ENCODE peak calls at places on chromosomes 7 and 10, in ten cellular contexts. One of them, this sample, is unnamed.

GRCh38 chr7:18597759-18598158 is 102.2 kb downstream of the HDAC9 start:
- DNase-seq in spleen: no peak
- DNase-seq in stomach: no peak
- DNase-seq in HCT116: no peak
- DNase-seq in breast epithelium: no peak
- DNase-seq in Peyer's patch: no peak
- DNase-seq in uterus: no peak
- DNase-seq in gastrocnemius medialis: no peak
- DNase-seq in A549: no peak
- DNase-seq in ovary: no peak
- DNase-seq in this sample: no peak

GRCh38 chr10:5490698-5491464 is 8.5 kb downstream of the CALML5 start:
- DNase-seq in breast epithelium: no peak
- DNase-seq in A549: no peak
- DNase-seq in ovary: no peak
- DNase-seq in spleen: peak
- DNase-seq in Peyer's patch: no peak
- DNase-seq in stomach: no peak
- DNase-seq in HCT116: no peak
- DNase-seq in gastrocnemius medialis: no peak
- DNase-seq in uterus: no peak
- DNase-seq in this sample: no peak

GRCh38 chr7:122629412-122629953 is 69.4 kb downstream of the RNF133 start:
- DNase-seq in ovary: no peak
- DNase-seq in A549: no peak
- DNase-seq in gastrocnemius medialis: no peak
- DNase-seq in uterus: no peak
- DNase-seq in breast epithelium: no peak
- DNase-seq in HCT116: no peak
- DNase-seq in spleen: no peak
- DNase-seq in stomach: no peak
- DNase-seq in Peyer's patch: no peak
- DNase-seq in this sample: no peak

GRCh38 chr10:132574783-132575319 is 37.3 kb downstream of the INPP5A start:
- DNase-seq in uterus: no peak
- DNase-seq in stomach: no peak
- DNase-seq in gastrocnemius medialis: no peak
- DNase-seq in HCT116: no peak
- DNase-seq in breast epithelium: no peak
- DNase-seq in ovary: no peak
- DNase-seq in A549: no peak
- DNase-seq in Peyer's patch: peak
- DNase-seq in spleen: no peak
- DNase-seq in this sample: no peak

GRCh38 chr7:157769016-157769869 is 432.4 kb downstream of the DNAJB6 start:
- DNase-seq in spleen: peak
- DNase-seq in breast epithelium: no peak
- DNase-seq in gastrocnemius medialis: no peak
- DNase-seq in ovary: no peak
- DNase-seq in uterus: no peak
- DNase-seq in Peyer's patch: no peak
- DNase-seq in stomach: no peak
- DNase-seq in A549: no peak
- DNase-seq in HCT116: no peak
- DNase-seq in this sample: no peak

GRCh38 chr7:123122951-123123350 is 76.8 kb downstream of the SLC13A1 start:
- DNase-seq in gastrocnemius medialis: no peak
- DNase-seq in HCT116: no peak
- DNase-seq in ovary: no peak
- DNase-seq in breast epithelium: no peak
- DNase-seq in A549: no peak
- DNase-seq in Peyer's patch: no peak
- DNase-seq in spleen: no peak
- DNase-seq in uterus: no peak
- DNase-seq in stomach: no peak
- DNase-seq in this sample: no peak

GRCh38 chr10:70801854-70802253 is 13.9 kb upstream of the SGPL1 start:
- DNase-seq in A549: no peak
- DNase-seq in ovary: no peak
- DNase-seq in stomach: no peak
- DNase-seq in HCT116: no peak
- DNase-seq in spleen: no peak
- DNase-seq in Peyer's patch: no peak
- DNase-seq in gastrocnemius medialis: no peak
- DNase-seq in breast epithelium: no peak
- DNase-seq in uterus: no peak
- DNase-seq in this sample: no peak

GRCh38 chr10:12135631-12136030 is 6.2 kb downstream of the SEC61A2 start:
- DNase-seq in gastrocnemius medialis: no peak
- DNase-seq in spleen: no peak
- DNase-seq in HCT116: no peak
- DNase-seq in breast epithelium: no peak
- DNase-seq in A549: no peak
- DNase-seq in uterus: no peak
- DNase-seq in ovary: no peak
- DNase-seq in stomach: no peak
- DNase-seq in Peyer's patch: no peak
- DNase-seq in this sample: no peak

GRCh38 chr10:24541239-24541753 is 182.4 kb downstream of the ARHGAP21 start:
- DNase-seq in ovary: no peak
- DNase-seq in gastrocnemius medialis: no peak
- DNase-seq in spleen: no peak
- DNase-seq in stomach: peak
- DNase-seq in uterus: no peak
- DNase-seq in HCT116: no peak
- DNase-seq in Peyer's patch: no peak
- DNase-seq in A549: no peak
- DNase-seq in breast epithelium: peak
- DNase-seq in this sample: no peak

GRCh38 chr10:3500408-3500856 is 284.6 kb downstream of the KLF6 start:
- DNase-seq in gastrocnemius medialis: peak
- DNase-seq in A549: peak
- DNase-seq in breast epithelium: no peak
- DNase-seq in stomach: no peak
- DNase-seq in spleen: no peak
- DNase-seq in ovary: peak
- DNase-seq in uterus: no peak
- DNase-seq in HCT116: no peak
- DNase-seq in Peyer's patch: no peak
- DNase-seq in this sample: no peak

GRCh38 chr7:131620673-131621609 is 64.5 kb upstream of the PODXL start:
- DNase-seq in breast epithelium: no peak
- DNase-seq in HCT116: no peak
- DNase-seq in spleen: no peak
- DNase-seq in A549: no peak
- DNase-seq in gastrocnemius medialis: no peak
- DNase-seq in ovary: no peak
- DNase-seq in uterus: no peak
- DNase-seq in stomach: no peak
- DNase-seq in Peyer's patch: no peak
- DNase-seq in this sample: no peak

GRCh38 chr7:72080865-72081264 is 331.3 kb downstream of the CALN1 start:
- DNase-seq in Peyer's patch: no peak
- DNase-seq in A549: no peak
- DNase-seq in gastrocnemius medialis: no peak
- DNase-seq in spleen: no peak
- DNase-seq in ovary: no peak
- DNase-seq in HCT116: no peak
- DNase-seq in stomach: no peak
- DNase-seq in breast epithelium: no peak
- DNase-seq in uterus: no peak
- DNase-seq in this sample: no peak

GRCh38 chr7:29866490-29866930 is 60.2 kb downstream of the WIPF3 start:
- DNase-seq in A549: no peak
- DNase-seq in spleen: no peak
- DNase-seq in uterus: no peak
- DNase-seq in Peyer's patch: no peak
- DNase-seq in breast epithelium: no peak
- DNase-seq in ovary: peak
- DNase-seq in stomach: peak
- DNase-seq in HCT116: no peak
- DNase-seq in gastrocnemius medialis: peak
- DNase-seq in this sample: no peak

GRCh38 chr10:11483189-11484148 is 128.0 kb downstream of the USP6NL start:
- DNase-seq in breast epithelium: no peak
- DNase-seq in spleen: no peak
- DNase-seq in gastrocnemius medialis: no peak
- DNase-seq in ovary: no peak
- DNase-seq in A549: no peak
- DNase-seq in HCT116: no peak
- DNase-seq in stomach: no peak
- DNase-seq in uterus: no peak
- DNase-seq in Peyer's patch: no peak
- DNase-seq in this sample: no peak

GRCh38 chr10:116752563-116752962 is 10.2 kb upstream of the HSPA12A start:
- DNase-seq in HCT116: no peak
- DNase-seq in spleen: no peak
- DNase-seq in gastrocnemius medialis: no peak
- DNase-seq in A549: no peak
- DNase-seq in uterus: no peak
- DNase-seq in stomach: no peak
- DNase-seq in ovary: no peak
- DNase-seq in breast epithelium: no peak
- DNase-seq in Peyer's patch: no peak
- DNase-seq in this sample: no peak

GRCh38 chr7:2706685-2707126 is 18.7 kb downstream of the AMZ1 start:
- DNase-seq in breast epithelium: no peak
- DNase-seq in gastrocnemius medialis: no peak
- DNase-seq in Peyer's patch: no peak
- DNase-seq in stomach: no peak
- DNase-seq in A549: no peak
- DNase-seq in spleen: no peak
- DNase-seq in HCT116: no peak
- DNase-seq in uterus: no peak
- DNase-seq in ovary: no peak
- DNase-seq in this sample: no peak

GRCh38 chr10:104766341-104766740 is 125.3 kb downstream of the SORCS3 start:
- DNase-seq in stomach: no peak
- DNase-seq in breast epithelium: no peak
- DNase-seq in HCT116: peak
- DNase-seq in spleen: no peak
- DNase-seq in Peyer's patch: no peak
- DNase-seq in uterus: no peak
- DNase-seq in A549: no peak
- DNase-seq in ovary: no peak
- DNase-seq in gastrocnemius medialis: no peak
- DNase-seq in this sample: no peak

GRCh38 chr10:1663226-1663625 is 74.1 kb downstream of the ADARB2 start:
- DNase-seq in gastrocnemius medialis: no peak
- DNase-seq in HCT116: no peak
- DNase-seq in spleen: peak
- DNase-seq in A549: no peak
- DNase-seq in uterus: no peak
- DNase-seq in ovary: no peak
- DNase-seq in Peyer's patch: no peak
- DNase-seq in breast epithelium: no peak
- DNase-seq in stomach: no peak
- DNase-seq in this sample: no peak
- H3K27ac ChIP-seq in gastrocnemius medialis: no peak
- H3K27ac ChIP-seq in HCT116: no peak
- H3K27ac ChIP-seq in spleen: no peak
- H3K27ac ChIP-seq in A549: no peak
- H3K27ac ChIP-seq in uterus: no peak
- H3K27ac ChIP-seq in ovary: no peak
- H3K27ac ChIP-seq in Peyer's patch: no peak
- H3K27ac ChIP-seq in breast epithelium: no peak
- H3K27ac ChIP-seq in stomach: no peak
- H3K27ac ChIP-seq in this sample: no peak

DNA sequence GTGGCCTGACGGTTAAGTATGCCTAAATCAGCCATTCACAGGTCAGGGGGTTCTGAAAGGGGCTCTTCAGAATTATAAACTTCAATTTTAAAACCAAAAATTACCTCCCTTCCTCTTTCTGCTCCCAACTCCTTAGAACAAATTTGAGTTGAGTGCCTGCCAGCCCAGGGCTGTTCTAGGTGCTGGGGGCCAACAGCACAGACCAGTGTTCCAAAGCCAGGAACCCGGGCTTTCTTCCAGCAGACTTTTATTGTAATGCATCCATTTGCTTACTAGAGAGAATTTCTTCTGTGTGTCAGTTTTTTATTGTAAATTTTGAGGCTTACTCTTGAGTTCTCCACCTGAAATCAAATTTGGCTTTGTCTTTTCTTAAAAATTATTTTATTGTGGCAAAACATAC is 238.5 kb downstream of the CACNB2 start:
- DNase-seq in gastrocnemius medialis: no peak
- DNase-seq in Peyer's patch: no peak
- DNase-seq in breast epithelium: no peak
- DNase-seq in stomach: no peak
- DNase-seq in uterus: peak
- DNase-seq in spleen: no peak
- DNase-seq in ovary: peak
- DNase-seq in A549: no peak
- DNase-seq in HCT116: no peak
- DNase-seq in this sample: no peak
- TF ChIP-seq POLR2A in gastrocnemius medialis: no peak
- TF ChIP-seq POLR2A in Peyer's patch: no peak
- TF ChIP-seq POLR2A in breast epithelium: no peak
- TF ChIP-seq POLR2A in stomach: no peak
- TF ChIP-seq POLR2A in uterus: no peak
- TF ChIP-seq POLR2A in spleen: no peak
- TF ChIP-seq POLR2A in ovary: no peak
- TF ChIP-seq POLR2A in A549: no peak
- TF ChIP-seq POLR2A in HCT116: no peak
- TF ChIP-seq POLR2A in this sample: no peak

GRCh38 chr10:79483299-79483698 is 29.0 kb upstream of the EIF5AL1 start:
- DNase-seq in breast epithelium: no peak
- DNase-seq in spleen: no peak
- DNase-seq in uterus: no peak
- DNase-seq in ovary: no peak
- DNase-seq in gastrocnemius medialis: no peak
- DNase-seq in HCT116: no peak
- DNase-seq in stomach: no peak
- DNase-seq in Peyer's patch: no peak
- DNase-seq in A549: no peak
- DNase-seq in this sample: no peak
- H3K27ac ChIP-seq in breast epithelium: peak
- H3K27ac ChIP-seq in spleen: peak
- H3K27ac ChIP-seq in uterus: peak
- H3K27ac ChIP-seq in ovary: no peak
- H3K27ac ChIP-seq in gastrocnemius medialis: no peak
- H3K27ac ChIP-seq in HCT116: no peak
- H3K27ac ChIP-seq in stomach: peak
- H3K27ac ChIP-seq in Peyer's patch: no peak
- H3K27ac ChIP-seq in A549: no peak
- H3K27ac ChIP-seq in this sample: peak

DNA sequence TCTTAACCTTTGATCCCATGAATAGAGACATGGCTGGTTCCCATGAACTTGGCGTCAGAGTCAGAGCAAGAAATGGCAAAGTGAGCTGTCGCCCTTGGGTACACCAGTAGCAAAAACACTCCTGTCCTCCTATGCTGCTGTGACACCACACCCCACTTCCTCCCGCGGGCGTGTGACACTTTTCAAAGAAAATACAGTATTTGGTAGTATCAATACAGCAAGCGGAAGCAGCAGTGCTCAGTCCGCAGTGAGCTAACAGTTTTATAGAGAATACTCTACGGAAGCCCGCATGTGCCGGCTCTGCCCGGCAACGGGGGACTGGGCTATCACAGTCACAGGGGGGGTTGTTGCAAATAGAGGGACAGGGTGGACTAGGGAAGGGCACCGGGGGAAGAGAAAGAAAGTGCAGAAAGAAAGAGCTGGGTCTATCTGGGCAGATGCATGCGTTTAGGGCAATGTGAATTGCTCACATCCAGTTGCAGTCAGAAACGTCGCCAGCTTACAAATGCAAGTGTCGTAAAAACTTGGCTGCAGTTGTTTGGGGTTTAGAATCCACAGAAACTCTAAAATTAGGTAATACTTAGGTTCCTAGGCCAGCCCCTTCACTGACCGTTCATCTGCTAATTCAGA is 49.8 kb downstream of the PRKCQ start:
- DNase-seq in breast epithelium: no peak
- DNase-seq in spleen: peak
- DNase-seq in HCT116: no peak
- DNase-seq in Peyer's patch: peak
- DNase-seq in gastrocnemius medialis: no peak
- DNase-seq in ovary: no peak
- DNase-seq in A549: no peak
- DNase-seq in stomach: peak
- DNase-seq in uterus: peak
- DNase-seq in this sample: no peak
- TF ChIP-seq POLR2A in breast epithelium: no peak
- TF ChIP-seq POLR2A in spleen: no peak
- TF ChIP-seq POLR2A in HCT116: no peak
- TF ChIP-seq POLR2A in Peyer's patch: no peak
- TF ChIP-seq POLR2A in gastrocnemius medialis: no peak
- TF ChIP-seq POLR2A in ovary: no peak
- TF ChIP-seq POLR2A in A549: no peak
- TF ChIP-seq POLR2A in stomach: no peak
- TF ChIP-seq POLR2A in uterus: no peak
- TF ChIP-seq POLR2A in this sample: no peak